ENCODE peak calls at places on chromosomes 4 and X, in seven cellular contexts. One of them, this sample, is unnamed.

GRCh38 chr4:77599378-77599777 is 6.2 kb upstream of the CXCL13 start:
- DNase-seq in neuronal stem cell: no peak
- DNase-seq in H9: peak; percentile 52
- DNase-seq in trophoblast cell: peak; percentile 21
- DNase-seq in H1: no peak
- DNase-seq in mesendoderm: peak; percentile 66
- DNase-seq in mesenchymal stem cell: peak; percentile 52
- DNase-seq in this sample: peak; percentile 41

GRCh38 chrX:45758319-45758718 is 557.6 kb upstream of the DIPK2B start:
- DNase-seq in mesenchymal stem cell: peak; percentile 93
- DNase-seq in trophoblast cell: no peak
- DNase-seq in H1: no peak
- DNase-seq in neuronal stem cell: no peak
- DNase-seq in H9: no peak
- DNase-seq in mesendoderm: no peak
- DNase-seq in this sample: peak; percentile 93

GRCh38 chr4:26420438-26420837 is 69.8 kb downstream of the CCKAR start:
- DNase-seq in mesenchymal stem cell: peak; percentile 87
- DNase-seq in trophoblast cell: no peak
- DNase-seq in H1: no peak
- DNase-seq in mesendoderm: no peak
- DNase-seq in H9: no peak
- DNase-seq in neuronal stem cell: no peak
- DNase-seq in this sample: peak; percentile 94

GRCh38 chr4:156594619-156595018 is 377.0 kb downstream of the PDGFC start:
- DNase-seq in neuronal stem cell: no peak
- DNase-seq in mesenchymal stem cell: peak; percentile 15
- DNase-seq in trophoblast cell: no peak
- DNase-seq in H1: no peak
- DNase-seq in H9: no peak
- DNase-seq in mesendoderm: no peak
- DNase-seq in this sample: no peak

GRCh38 chr4:70624226-70624793 is 4.2 kb upstream of the ENAM start:
- DNase-seq in mesendoderm: no peak
- DNase-seq in neuronal stem cell: no peak
- DNase-seq in trophoblast cell: no peak
- DNase-seq in mesenchymal stem cell: no peak
- DNase-seq in H1: no peak
- DNase-seq in H9: no peak
- DNase-seq in this sample: no peak

GRCh38 chr4:8571702-8572685 is 8.2 kb upstream of the GPR78 start:
- DNase-seq in neuronal stem cell: no peak
- DNase-seq in trophoblast cell: peak; percentile 96
- DNase-seq in mesendoderm: no peak
- DNase-seq in H1: no peak
- DNase-seq in mesenchymal stem cell: no peak
- DNase-seq in H9: no peak
- DNase-seq in this sample: no peak

GRCh38 chrX:23993012-23993633 is 33.9 kb downstream of the KLHL15 start:
- DNase-seq in H1: no peak
- DNase-seq in mesendoderm: no peak
- DNase-seq in neuronal stem cell: no peak
- DNase-seq in trophoblast cell: no peak
- DNase-seq in H9: no peak
- DNase-seq in mesenchymal stem cell: no peak
- DNase-seq in this sample: peak; percentile 39

GRCh38 chrX:113305496-113305895 is 464.9 kb upstream of the AMOT start:
- DNase-seq in H1: no peak
- DNase-seq in mesenchymal stem cell: peak; percentile 60
- DNase-seq in H9: no peak
- DNase-seq in mesendoderm: no peak
- DNase-seq in trophoblast cell: no peak
- DNase-seq in neuronal stem cell: no peak
- DNase-seq in this sample: peak; percentile 4

GRCh38 chr4:149823770-149824221 is 8.2 kb upstream of the IQCM start:
- DNase-seq in trophoblast cell: no peak
- DNase-seq in neuronal stem cell: no peak
- DNase-seq in H9: no peak
- DNase-seq in mesendoderm: no peak
- DNase-seq in mesenchymal stem cell: peak; percentile 67
- DNase-seq in H1: no peak
- DNase-seq in this sample: peak; percentile 74

GRCh38 chrX:109089359-109089758 is 353.0 kb upstream of the IRS4 start:
- DNase-seq in trophoblast cell: no peak
- DNase-seq in H9: no peak
- DNase-seq in mesendoderm: no peak
- DNase-seq in mesenchymal stem cell: no peak
- DNase-seq in H1: no peak
- DNase-seq in neuronal stem cell: no peak
- DNase-seq in this sample: no peak

GRCh38 chrX:86910027-86910426 is 607.6 kb upstream of the KLHL4 start:
- DNase-seq in mesenchymal stem cell: no peak
- DNase-seq in neuronal stem cell: no peak
- DNase-seq in trophoblast cell: no peak
- DNase-seq in H1: no peak
- DNase-seq in mesendoderm: no peak
- DNase-seq in H9: no peak
- DNase-seq in this sample: no peak

GRCh38 chr4:2741626-2742025 is 14.5 kb downstream of the TNIP2 start:
- DNase-seq in mesendoderm: no peak
- DNase-seq in neuronal stem cell: no peak
- DNase-seq in H1: no peak
- DNase-seq in H9: no peak
- DNase-seq in mesenchymal stem cell: no peak
- DNase-seq in trophoblast cell: no peak
- DNase-seq in this sample: peak; percentile 57

GRCh38 chrX:54198262-54198661 is 15.2 kb upstream of the FAM120C start:
- DNase-seq in neuronal stem cell: no peak
- DNase-seq in mesendoderm: peak; percentile 30
- DNase-seq in H1: no peak
- DNase-seq in trophoblast cell: no peak
- DNase-seq in mesenchymal stem cell: no peak
- DNase-seq in H9: peak; percentile 28
- DNase-seq in this sample: no peak

GRCh38 chr4:78510108-78510507 is 41.5 kb upstream of the ANXA3 start:
- DNase-seq in neuronal stem cell: no peak
- DNase-seq in mesendoderm: no peak
- DNase-seq in trophoblast cell: no peak
- DNase-seq in H1: no peak
- DNase-seq in H9: no peak
- DNase-seq in mesenchymal stem cell: no peak
- DNase-seq in this sample: no peak

GRCh38 chr4:169846396-169846795 is 88.7 kb upstream of the HPF1 start:
- DNase-seq in H9: no peak
- DNase-seq in mesenchymal stem cell: no peak
- DNase-seq in mesendoderm: no peak
- DNase-seq in H1: no peak
- DNase-seq in trophoblast cell: no peak
- DNase-seq in neuronal stem cell: no peak
- DNase-seq in this sample: peak; percentile 1

GRCh38 chrX:102627640-102628039 is 23.6 kb upstream of the GPRASP1 start:
- DNase-seq in trophoblast cell: no peak
- DNase-seq in H1: no peak
- DNase-seq in neuronal stem cell: no peak
- DNase-seq in mesendoderm: no peak
- DNase-seq in H9: no peak
- DNase-seq in mesenchymal stem cell: no peak
- DNase-seq in this sample: no peak

GRCh38 chr4:1015746-1016145 is 4.3 kb downstream of the FGFRL1 start:
- DNase-seq in H9: no peak
- DNase-seq in mesendoderm: no peak
- DNase-seq in H1: no peak
- DNase-seq in mesenchymal stem cell: no peak
- DNase-seq in neuronal stem cell: no peak
- DNase-seq in trophoblast cell: no peak
- DNase-seq in this sample: no peak

GRCh38 chrX:118807151-118808017 is 16.2 kb upstream of the ZCCHC12 start:
- DNase-seq in neuronal stem cell: peak; percentile 30
- DNase-seq in H9: peak; percentile 48
- DNase-seq in mesendoderm: peak; percentile 67
- DNase-seq in trophoblast cell: peak; percentile 19
- DNase-seq in mesenchymal stem cell: peak; percentile 47
- DNase-seq in H1: no peak
- DNase-seq in this sample: peak; percentile 52

GRCh38 chr4:8184061-8184460 is 15.0 kb upstream of the SH3TC1 start:
- DNase-seq in H1: no peak
- DNase-seq in neuronal stem cell: no peak
- DNase-seq in trophoblast cell: no peak
- DNase-seq in mesenchymal stem cell: no peak
- DNase-seq in mesendoderm: no peak
- DNase-seq in H9: no peak
- DNase-seq in this sample: no peak

GRCh38 chr4:36292551-36293188 is 11.3 kb downstream of the DTHD1 start:
- DNase-seq in mesenchymal stem cell: no peak
- DNase-seq in mesendoderm: no peak
- DNase-seq in neuronal stem cell: no peak
- DNase-seq in H9: no peak
- DNase-seq in H1: no peak
- DNase-seq in trophoblast cell: no peak
- DNase-seq in this sample: no peak

GRCh38 chrX:69506617-69507499 is 2.7 kb downstream of the NALF2 start:
- DNase-seq in mesenchymal stem cell: no peak
- DNase-seq in mesendoderm: no peak
- DNase-seq in H9: no peak
- DNase-seq in neuronal stem cell: no peak
- DNase-seq in H1: no peak
- DNase-seq in trophoblast cell: no peak
- DNase-seq in this sample: no peak

GRCh38 chr4:59091376-59092142 is 1981.4 kb upstream of the IGFBP7 start:
- DNase-seq in neuronal stem cell: no peak
- DNase-seq in mesendoderm: peak; percentile 45
- DNase-seq in H1: no peak
- DNase-seq in mesenchymal stem cell: no peak
- DNase-seq in H9: peak; percentile 48
- DNase-seq in trophoblast cell: no peak
- DNase-seq in this sample: no peak

GRCh38 chr4:3042226-3042625 is 32.1 kb downstream of the HTT-AS start:
- DNase-seq in H9: no peak
- DNase-seq in neuronal stem cell: no peak
- DNase-seq in H1: no peak
- DNase-seq in mesenchymal stem cell: no peak
- DNase-seq in mesendoderm: no peak
- DNase-seq in trophoblast cell: no peak
- DNase-seq in this sample: no peak

GRCh38 chr4:2116687-2117400 is 57.7 kb downstream of the NAT8L start:
- DNase-seq in neuronal stem cell: no peak
- DNase-seq in mesenchymal stem cell: no peak
- DNase-seq in trophoblast cell: no peak
- DNase-seq in mesendoderm: no peak
- DNase-seq in H1: no peak
- DNase-seq in H9: no peak
- DNase-seq in this sample: no peak

GRCh38 chrX:103774070-103774642 is 2.5 kb upstream of the PLP1 start:
- DNase-seq in trophoblast cell: no peak
- DNase-seq in H9: peak; percentile 46
- DNase-seq in mesenchymal stem cell: peak; percentile 18
- DNase-seq in H1: no peak
- DNase-seq in mesendoderm: no peak
- DNase-seq in neuronal stem cell: no peak
- DNase-seq in this sample: peak; percentile 52

GRCh38 chrX:1169198-1169597 is 43.3 kb downstream of the CRLF2 start:
- DNase-seq in trophoblast cell: no peak
- DNase-seq in H9: no peak
- DNase-seq in H1: no peak
- DNase-seq in neuronal stem cell: no peak
- DNase-seq in mesendoderm: no peak
- DNase-seq in mesenchymal stem cell: no peak
- DNase-seq in this sample: no peak
- H3K4me1 ChIP-seq in trophoblast cell: no peaks in the 10 kb centered on the region
- H3K4me1 ChIP-seq in H9: peaks cover 4% of the 10 kb centered on the region
- H3K4me1 ChIP-seq in H1: peaks cover 11% of the 10 kb centered on the region
- H3K4me1 ChIP-seq in neuronal stem cell: no peaks in the 10 kb centered on the region
- H3K4me1 ChIP-seq in mesendoderm: no peaks in the 10 kb centered on the region
- H3K4me1 ChIP-seq in mesenchymal stem cell: no peaks in the 10 kb centered on the region
- H3K4me1 ChIP-seq in this sample: no peaks in the 10 kb centered on the region

DNA sequence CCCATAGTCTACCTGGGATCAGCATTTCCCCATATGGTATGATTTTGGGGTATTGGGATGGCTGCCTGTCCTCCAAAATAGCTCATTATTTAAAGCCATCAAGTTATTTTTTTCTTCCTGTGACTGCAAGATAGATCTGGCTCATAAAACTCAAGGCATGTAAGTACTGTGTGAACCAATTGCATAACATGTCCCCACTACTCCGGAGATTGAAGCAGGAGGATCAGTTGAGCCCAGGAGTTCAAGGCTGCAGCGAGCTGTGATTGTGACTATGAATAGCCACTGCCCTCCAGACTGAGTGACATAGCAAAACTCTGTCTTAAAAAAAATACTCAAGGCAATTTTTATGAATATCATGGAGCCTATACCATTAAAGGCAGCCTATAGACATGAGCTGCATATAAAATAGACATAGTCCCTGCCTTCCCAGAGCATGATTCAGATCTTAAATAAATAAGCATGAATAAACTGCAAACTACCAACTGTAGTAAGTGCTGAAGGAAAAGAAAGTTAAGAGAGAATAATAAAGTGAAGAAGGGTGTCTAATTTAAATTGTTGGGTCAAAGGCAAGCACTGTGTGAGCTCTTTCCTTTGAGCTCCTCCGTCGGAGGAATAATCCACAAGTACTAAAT is 16.9 kb upstream of the MMAA start:
- DNase-seq in H1: no peak
- DNase-seq in H9: no peak
- DNase-seq in neuronal stem cell: no peak
- DNase-seq in mesendoderm: no peak
- DNase-seq in trophoblast cell: no peak
- DNase-seq in mesenchymal stem cell: no peak
- DNase-seq in this sample: peak; percentile 25
- H3K23ac ChIP-seq in H1: no peak overlapping the region
- H3K23ac ChIP-seq in H9: no peak overlapping the region
- H3K23ac ChIP-seq in neuronal stem cell: no peak overlapping the region
- H3K23ac ChIP-seq in mesendoderm: no peak overlapping the region
- H3K23ac ChIP-seq in trophoblast cell: no peak overlapping the region
- H3K23ac ChIP-seq in mesenchymal stem cell: no peak overlapping the region
- H3K23ac ChIP-seq in this sample: no peak overlapping the region

GRCh38 chr4:123786159-123786915 is 389.7 kb downstream of the SPRY1 start:
- DNase-seq in H9: no peak
- DNase-seq in neuronal stem cell: no peak
- DNase-seq in trophoblast cell: no peak
- DNase-seq in mesenchymal stem cell: no peak
- DNase-seq in mesendoderm: no peak
- DNase-seq in H1: no peak
- DNase-seq in this sample: no peak
- H3K4me1 ChIP-seq in H9: peaks cover 5% of the 10 kb centered on the region
- H3K4me1 ChIP-seq in neuronal stem cell: peaks cover 15% of the 10 kb centered on the region
- H3K4me1 ChIP-seq in trophoblast cell: no peaks in the 10 kb centered on the region
- H3K4me1 ChIP-seq in mesenchymal stem cell: peaks cover 2% of the 10 kb centered on the region
- H3K4me1 ChIP-seq in mesendoderm: no peaks in the 10 kb centered on the region
- H3K4me1 ChIP-seq in H1: peaks cover 9% of the 10 kb centered on the region
- H3K4me1 ChIP-seq in this sample: peaks cover 25% of the 10 kb centered on the region

DNA sequence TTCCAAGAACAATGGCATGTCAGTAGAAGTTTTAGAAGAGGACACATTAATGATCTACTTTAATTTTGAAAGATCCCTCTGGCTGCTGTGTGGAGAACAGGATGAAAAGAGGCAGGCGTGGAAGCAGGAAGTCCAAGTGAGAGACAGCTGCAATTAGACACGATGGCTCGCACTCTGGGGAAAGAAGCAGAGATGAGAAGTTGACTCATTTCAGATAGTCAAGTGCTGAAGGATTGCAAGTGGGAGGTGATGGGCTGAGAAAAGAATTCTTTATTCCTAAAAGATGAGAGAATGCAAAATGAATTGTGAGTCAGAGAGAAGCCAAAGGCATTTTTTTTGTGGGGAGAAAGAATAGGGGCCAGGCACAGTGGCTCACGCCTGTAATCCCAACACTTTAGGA is 16.5 kb downstream of the RXFP1 start:
- DNase-seq in mesendoderm: peak; percentile 21
- DNase-seq in neuronal stem cell: no peak
- DNase-seq in mesenchymal stem cell: peak; percentile 2
- DNase-seq in H9: no peak
- DNase-seq in trophoblast cell: peak; percentile 31
- DNase-seq in H1: no peak
- DNase-seq in this sample: peak; percentile 53
- H3K23ac ChIP-seq in mesendoderm: no peak overlapping the region
- H3K23ac ChIP-seq in neuronal stem cell: no peak overlapping the region
- H3K23ac ChIP-seq in mesenchymal stem cell: no peak overlapping the region
- H3K23ac ChIP-seq in H9: no peak overlapping the region
- H3K23ac ChIP-seq in trophoblast cell: no peak overlapping the region
- H3K23ac ChIP-seq in H1: no peak overlapping the region
- H3K23ac ChIP-seq in this sample: no peak overlapping the region

This sample was measured in IMR-90.